ENCODE peak calls at places on chromosomes 2 and 18, in ten cellular contexts. One of them, this sample, is unnamed. For H3K4me1, the result is how much of the 10 kb centered on the place peaks cover.

GRCh38 chr2:168758970-168759820 is 43.2 kb upstream of the NOSTRIN start:
- DNase-seq in K562: no peak
- DNase-seq in breast epithelium: no peak
- DNase-seq in HCT116: peak
- DNase-seq in H1: no peak
- DNase-seq in esophagus muscularis mucosa: no peak
- DNase-seq in stomach: no peak
- DNase-seq in sigmoid colon: no peak
- DNase-seq in prostate gland: peak
- DNase-seq in vagina: no peak
- DNase-seq in this sample: no peak

GRCh38 chr18:79555885-79556284 is 123.7 kb upstream of the CTDP1 start:
- DNase-seq in K562: no peak
- DNase-seq in breast epithelium: peak
- DNase-seq in HCT116: no peak
- DNase-seq in H1: no peak
- DNase-seq in esophagus muscularis mucosa: no peak
- DNase-seq in stomach: no peak
- DNase-seq in sigmoid colon: no peak
- DNase-seq in prostate gland: no peak
- DNase-seq in vagina: no peak
- DNase-seq in this sample: no peak

GRCh38 chr2:95008311-95008710 is 17.2 kb upstream of the MAL start:
- DNase-seq in K562: no peak
- DNase-seq in breast epithelium: no peak
- DNase-seq in HCT116: no peak
- DNase-seq in H1: no peak
- DNase-seq in esophagus muscularis mucosa: no peak
- DNase-seq in stomach: no peak
- DNase-seq in sigmoid colon: no peak
- DNase-seq in prostate gland: no peak
- DNase-seq in vagina: no peak
- DNase-seq in this sample: no peak

GRCh38 chr18:79200546-79201268 is 131.5 kb downstream of the ATP9B start:
- DNase-seq in K562: no peak
- DNase-seq in breast epithelium: no peak
- DNase-seq in HCT116: peak
- DNase-seq in H1: peak
- DNase-seq in esophagus muscularis mucosa: peak
- DNase-seq in stomach: no peak
- DNase-seq in sigmoid colon: peak
- DNase-seq in prostate gland: peak
- DNase-seq in vagina: peak
- DNase-seq in this sample: peak

GRCh38 chr2:33552758-33553461 is 46.2 kb downstream of the FAM98A start:
- DNase-seq in K562: no peak
- DNase-seq in breast epithelium: no peak
- DNase-seq in HCT116: no peak
- DNase-seq in H1: no peak
- DNase-seq in esophagus muscularis mucosa: no peak
- DNase-seq in stomach: no peak
- DNase-seq in sigmoid colon: no peak
- DNase-seq in prostate gland: no peak
- DNase-seq in vagina: no peak
- DNase-seq in this sample: no peak

GRCh38 chr2:178915423-178915822 is 108.2 kb upstream of the TTN start:
- DNase-seq in K562: no peak
- DNase-seq in breast epithelium: no peak
- DNase-seq in HCT116: no peak
- DNase-seq in H1: no peak
- DNase-seq in esophagus muscularis mucosa: no peak
- DNase-seq in stomach: no peak
- DNase-seq in sigmoid colon: no peak
- DNase-seq in prostate gland: no peak
- DNase-seq in vagina: no peak
- DNase-seq in this sample: no peak

GRCh38 chr2:100756704-100757103 is 63.2 kb upstream of the NPAS2 start:
- DNase-seq in K562: no peak
- DNase-seq in breast epithelium: no peak
- DNase-seq in HCT116: no peak
- DNase-seq in H1: no peak
- DNase-seq in esophagus muscularis mucosa: no peak
- DNase-seq in stomach: no peak
- DNase-seq in sigmoid colon: no peak
- DNase-seq in prostate gland: no peak
- DNase-seq in vagina: no peak
- DNase-seq in this sample: no peak

GRCh38 chr2:183250061-183250460 is 125.8 kb downstream of the NUP35 start:
- DNase-seq in K562: no peak
- DNase-seq in breast epithelium: no peak
- DNase-seq in HCT116: no peak
- DNase-seq in H1: no peak
- DNase-seq in esophagus muscularis mucosa: no peak
- DNase-seq in stomach: no peak
- DNase-seq in sigmoid colon: no peak
- DNase-seq in prostate gland: no peak
- DNase-seq in vagina: no peak
- DNase-seq in this sample: no peak

GRCh38 chr2:102224824-102225739 is 38.3 kb downstream of the IL1RL2 start:
- DNase-seq in K562: no peak
- DNase-seq in breast epithelium: no peak
- DNase-seq in HCT116: no peak
- DNase-seq in H1: no peak
- DNase-seq in esophagus muscularis mucosa: peak
- DNase-seq in stomach: no peak
- DNase-seq in sigmoid colon: no peak
- DNase-seq in prostate gland: no peak
- DNase-seq in vagina: no peak
- DNase-seq in this sample: no peak

GRCh38 chr2:102229141-102229764 is 42.4 kb downstream of the IL1RL2 start:
- DNase-seq in K562: no peak
- DNase-seq in breast epithelium: no peak
- DNase-seq in HCT116: no peak
- DNase-seq in H1: no peak
- DNase-seq in esophagus muscularis mucosa: peak
- DNase-seq in stomach: no peak
- DNase-seq in sigmoid colon: no peak
- DNase-seq in prostate gland: no peak
- DNase-seq in vagina: no peak
- DNase-seq in this sample: no peak

GRCh38 chr2:102226171-102226570 is 39.3 kb downstream of the IL1RL2 start:
- DNase-seq in K562: no peak
- DNase-seq in breast epithelium: no peak
- DNase-seq in HCT116: no peak
- DNase-seq in H1: no peak
- DNase-seq in esophagus muscularis mucosa: peak
- DNase-seq in stomach: no peak
- DNase-seq in sigmoid colon: no peak
- DNase-seq in prostate gland: no peak
- DNase-seq in vagina: no peak
- DNase-seq in this sample: no peak

GRCh38 chr2:102230410-102230909 is 43.6 kb downstream of the IL1RL2 start:
- DNase-seq in K562: no peak
- DNase-seq in breast epithelium: no peak
- DNase-seq in HCT116: no peak
- DNase-seq in H1: no peak
- DNase-seq in esophagus muscularis mucosa: peak
- DNase-seq in stomach: no peak
- DNase-seq in sigmoid colon: no peak
- DNase-seq in prostate gland: no peak
- DNase-seq in vagina: no peak
- DNase-seq in this sample: no peak

GRCh38 chr2:102226612-102227351 is 40.0 kb downstream of the IL1RL2 start:
- DNase-seq in K562: no peak
- DNase-seq in breast epithelium: no peak
- DNase-seq in HCT116: no peak
- DNase-seq in H1: no peak
- DNase-seq in esophagus muscularis mucosa: peak
- DNase-seq in stomach: no peak
- DNase-seq in sigmoid colon: no peak
- DNase-seq in prostate gland: peak
- DNase-seq in vagina: no peak
- DNase-seq in this sample: no peak
- TF ChIP-seq POLR2A in K562: no peak
- TF ChIP-seq POLR2A in breast epithelium: no peak
- TF ChIP-seq POLR2A in HCT116: no peak
- TF ChIP-seq POLR2A in H1: no peak
- TF ChIP-seq POLR2A in esophagus muscularis mucosa: no peak
- TF ChIP-seq POLR2A in stomach: no peak
- TF ChIP-seq POLR2A in sigmoid colon: no peak
- TF ChIP-seq POLR2A in prostate gland: no peak
- TF ChIP-seq POLR2A in vagina: no peak
- TF ChIP-seq POLR2A in this sample: no peak

GRCh38 chr2:6934329-6934728 is 17.1 kb downstream of the RNF144A start:
- DNase-seq in K562: no peak
- DNase-seq in breast epithelium: no peak
- DNase-seq in HCT116: no peak
- DNase-seq in H1: no peak
- DNase-seq in esophagus muscularis mucosa: no peak
- DNase-seq in stomach: no peak
- DNase-seq in sigmoid colon: no peak
- DNase-seq in prostate gland: no peak
- DNase-seq in vagina: no peak
- DNase-seq in this sample: no peak
- H3K4me1 ChIP-seq in K562: under half
- H3K4me1 ChIP-seq in breast epithelium: under half
- H3K4me1 ChIP-seq in HCT116: under half
- H3K4me1 ChIP-seq in H1: under half
- H3K4me1 ChIP-seq in esophagus muscularis mucosa: under half
- H3K4me1 ChIP-seq in stomach: under half
- H3K4me1 ChIP-seq in sigmoid colon: under half
- H3K4me1 ChIP-seq in prostate gland: under half
- H3K4me1 ChIP-seq in vagina: under half
- H3K4me1 ChIP-seq in this sample: under half

DNA sequence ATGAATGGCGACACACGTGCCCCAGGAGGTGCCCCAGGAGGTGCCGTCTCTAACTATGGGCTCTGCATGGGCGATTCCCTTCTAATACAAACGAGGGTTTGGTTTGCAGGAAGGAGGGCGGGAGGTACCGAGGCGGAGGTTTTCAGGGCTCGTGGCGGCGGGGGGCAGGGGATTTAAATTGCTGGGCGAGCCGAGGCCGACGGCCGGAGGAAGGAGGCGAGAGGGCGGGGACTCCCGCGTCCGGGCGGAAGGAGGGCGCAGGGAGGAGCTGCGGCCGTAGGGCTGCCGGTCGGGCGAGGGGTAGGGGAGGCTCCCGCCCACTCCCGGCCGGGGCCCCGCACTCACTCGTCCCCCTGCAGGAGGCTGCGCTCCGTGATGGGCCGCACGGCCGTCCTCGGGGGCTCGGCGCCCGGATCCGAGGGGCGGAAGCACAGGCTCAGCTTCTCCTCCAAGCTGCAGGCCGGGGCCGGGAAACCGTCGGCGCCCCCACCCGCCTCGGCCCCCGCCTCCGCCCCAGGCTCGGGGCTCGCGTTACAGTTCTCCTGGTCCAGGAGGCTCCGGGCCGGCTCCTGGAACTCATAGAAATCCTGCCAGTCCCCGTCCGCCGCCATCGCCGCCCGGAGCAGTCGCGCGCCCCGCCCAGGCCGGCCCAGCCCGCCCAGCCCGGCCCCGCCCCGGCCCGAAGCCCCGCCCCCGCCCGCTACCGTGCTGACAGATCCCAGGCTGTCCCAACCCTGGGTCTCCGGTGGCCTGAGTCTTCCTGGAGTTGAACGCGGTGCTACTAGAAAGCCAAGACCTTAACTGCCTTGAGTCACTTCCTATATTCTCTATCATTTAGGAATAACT is at the start of gene FEZ2:
- DNase-seq in K562: peak
- DNase-seq in breast epithelium: peak
- DNase-seq in HCT116: peak
- DNase-seq in H1: peak
- DNase-seq in esophagus muscularis mucosa: no peak
- DNase-seq in stomach: peak
- DNase-seq in sigmoid colon: peak
- DNase-seq in prostate gland: peak
- DNase-seq in vagina: no peak
- DNase-seq in this sample: peak
- TF ChIP-seq POLR2AphosphoS5 in K562: peak
- TF ChIP-seq POLR2AphosphoS5 in breast epithelium: no peak
- TF ChIP-seq POLR2AphosphoS5 in HCT116: peak
- TF ChIP-seq POLR2AphosphoS5 in H1: peak
- TF ChIP-seq POLR2AphosphoS5 in esophagus muscularis mucosa: peak
- TF ChIP-seq POLR2AphosphoS5 in stomach: peak
- TF ChIP-seq POLR2AphosphoS5 in sigmoid colon: peak
- TF ChIP-seq POLR2AphosphoS5 in prostate gland: no peak
- TF ChIP-seq POLR2AphosphoS5 in vagina: no peak
- TF ChIP-seq POLR2AphosphoS5 in this sample: peak

GRCh38 chr2:133886735-133887675 is 318.7 kb upstream of the NCKAP5 start:
- DNase-seq in K562: peak
- DNase-seq in breast epithelium: peak
- DNase-seq in HCT116: peak
- DNase-seq in H1: peak
- DNase-seq in esophagus muscularis mucosa: peak
- DNase-seq in stomach: peak
- DNase-seq in sigmoid colon: peak
- DNase-seq in prostate gland: peak
- DNase-seq in vagina: no peak
- DNase-seq in this sample: peak

GRCh38 chr2:133888107-133888506 is 319.8 kb upstream of the NCKAP5 start:
- DNase-seq in K562: no peak
- DNase-seq in breast epithelium: no peak
- DNase-seq in HCT116: no peak
- DNase-seq in H1: no peak
- DNase-seq in esophagus muscularis mucosa: peak
- DNase-seq in stomach: no peak
- DNase-seq in sigmoid colon: no peak
- DNase-seq in prostate gland: no peak
- DNase-seq in vagina: no peak
- DNase-seq in this sample: no peak

GRCh38 chr2:133884739-133885381 is 316.6 kb upstream of the NCKAP5 start:
- DNase-seq in K562: no peak
- DNase-seq in breast epithelium: no peak
- DNase-seq in HCT116: no peak
- DNase-seq in H1: no peak
- DNase-seq in esophagus muscularis mucosa: no peak
- DNase-seq in stomach: no peak
- DNase-seq in sigmoid colon: no peak
- DNase-seq in prostate gland: no peak
- DNase-seq in vagina: no peak
- DNase-seq in this sample: no peak

GRCh38 chr2:133887676-133888040 is 319.4 kb upstream of the NCKAP5 start:
- DNase-seq in K562: no peak
- DNase-seq in breast epithelium: no peak
- DNase-seq in HCT116: no peak
- DNase-seq in H1: no peak
- DNase-seq in esophagus muscularis mucosa: no peak
- DNase-seq in stomach: no peak
- DNase-seq in sigmoid colon: no peak
- DNase-seq in prostate gland: no peak
- DNase-seq in vagina: no peak
- DNase-seq in this sample: no peak

DNA sequence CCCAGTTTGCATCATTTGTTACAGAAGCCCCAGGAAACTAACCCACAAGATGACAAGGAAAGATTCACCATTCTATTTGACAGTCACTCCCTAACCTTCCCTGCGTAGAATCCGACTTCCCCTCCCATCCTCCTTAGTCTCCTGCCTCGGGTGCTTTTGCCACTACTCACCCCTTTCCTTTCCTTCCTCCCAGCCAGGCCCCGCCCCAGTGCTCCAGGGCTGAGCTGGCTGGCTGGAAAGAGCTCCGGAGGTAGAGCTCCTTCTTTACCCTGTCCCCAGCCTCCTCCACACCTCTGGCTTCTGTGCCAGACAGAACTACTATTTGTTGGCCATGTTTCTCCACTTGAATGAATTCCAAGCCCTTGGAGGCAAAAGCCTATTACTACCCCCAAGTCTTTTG is 317.6 kb upstream of the NCKAP5 start:
- DNase-seq in K562: no peak
- DNase-seq in breast epithelium: no peak
- DNase-seq in HCT116: no peak
- DNase-seq in H1: no peak
- DNase-seq in esophagus muscularis mucosa: peak
- DNase-seq in stomach: peak
- DNase-seq in sigmoid colon: no peak
- DNase-seq in prostate gland: no peak
- DNase-seq in vagina: no peak
- DNase-seq in this sample: no peak
- TF ChIP-seq POLR2A in K562: no peak
- TF ChIP-seq POLR2A in breast epithelium: no peak
- TF ChIP-seq POLR2A in HCT116: no peak
- TF ChIP-seq POLR2A in H1: no peak
- TF ChIP-seq POLR2A in esophagus muscularis mucosa: no peak
- TF ChIP-seq POLR2A in stomach: no peak
- TF ChIP-seq POLR2A in sigmoid colon: no peak
- TF ChIP-seq POLR2A in prostate gland: no peak
- TF ChIP-seq POLR2A in vagina: no peak
- TF ChIP-seq POLR2A in this sample: no peak